ENCODE peak calls at places on chromosomes 11 and 22, in nine cellular contexts. M, D, N, L, Z, A, S, T and Y are unnamed samples.
A peak's percentile ranks its signal among the peaks of the same experiment; 100 is the strongest.

GRCh38 chr11:16964501-16964900 is 49.7 kb downstream of the PLEKHA7 start:
- DNase-seq in A (no peak), S (no peak), M (no peak), N (no peak), D (no peak), Z (no peak), T (no peak), L (no peak), Y (no peak)

GRCh38 chr11:12482839-12483238 is 105.5 kb downstream of the PARVA start:
- DNase-seq in T (no peak), A (no peak), D (no peak), M (no peak), S (no peak), N (no peak), L (no peak), Z (no peak), Y (no peak)

GRCh38 chr22:50302041-50302541 is 5.4 kb downstream of the PLXNB2 start:
- DNase-seq in M (no peak), L (peak; percentile 24), S (no peak), T (no peak), A (no peak), D (peak; percentile 58), N (peak; percentile 17), Z (no peak), Y (no peak)

GRCh38 chr11:6962141-6962540 is 35.9 kb downstream of the ZNF215 start:
- DNase-seq in M (no peak), Z (no peak), N (peak; percentile 23), L (no peak), A (no peak), S (no peak), T (no peak), D (no peak), Y (no peak)

GRCh38 chr22:38415561-38416321 is 39.3 kb downstream of the KCNJ4 start:
- DNase-seq in S (no peak), A (no peak), T (peak; percentile 16), N (no peak), L (no peak), M (no peak), D (peak; percentile 19), Z (no peak), Y (peak; percentile 80)

GRCh38 chr11:43376594-43376993 is 17.9 kb downstream of the TTC17 start:
- DNase-seq in M (no peak), T (peak; percentile 81), N (peak; percentile 90), S (no peak), L (peak; percentile 67), Z (peak; percentile 23), D (no peak), A (peak; percentile 59), Y (no peak)

GRCh38 chr11:92834296-92835020 is 135.0 kb upstream of the MTNR1B start:
- DNase-seq in S (no peak), M (no peak), A (no peak), N (no peak), Z (no peak), L (no peak), D (no peak), T (no peak), Y (no peak)

GRCh38 chr11:80054582-80055165 is 613.8 kb upstream of the TENM4 start:
- DNase-seq in N (no peak), S (no peak), T (no peak), A (no peak), M (no peak), D (no peak), L (no peak), Z (no peak), Y (no peak)

GRCh38 chr11:35082322-35083180 is 56.4 kb upstream of the CD44 start:
- DNase-seq in M (peak; percentile 77), T (peak; percentile 85), A (no peak), N (peak; percentile 83), D (peak; percentile 51), S (peak; percentile 15), Z (no peak), L (peak; percentile 89), Y (peak; percentile 92)

GRCh38 chr11:134581966-134582787 is 170.1 kb upstream of the B3GAT1 start:
- DNase-seq in M (no peak), D (no peak), A (no peak), T (no peak), S (no peak), Z (no peak), N (no peak), L (no peak), Y (peak; percentile 25)

GRCh38 chr22:43393132-43393844 is 18.5 kb upstream of the MPPED1 start:
- DNase-seq in N (no peak), S (no peak), Z (no peak), M (no peak), A (no peak), L (no peak), T (no peak), D (no peak), Y (no peak)

GRCh38 chr11:80165763-80166162 is 724.9 kb upstream of the TENM4 start:
- DNase-seq in T (no peak), N (peak; percentile 25), A (no peak), L (peak; percentile 49), D (no peak), Z (no peak), M (no peak), S (no peak), Y (no peak)

GRCh38 chr11:69691449-69691848 is 12.4 kb downstream of the FGF19 start:
- DNase-seq in D (no peak), M (no peak), L (peak; percentile 48), N (peak; percentile 53), A (no peak), T (peak; percentile 50), S (no peak), Z (no peak), Y (no peak)

GRCh38 chr11:102073253-102073652 is 26.0 kb downstream of the CFAP300 start:
- DNase-seq in S (no peak), L (no peak), D (no peak), T (no peak), N (no peak), M (no peak), Z (no peak), A (no peak), Y (no peak)

GRCh38 chr11:120168960-120169681 is 31.2 kb upstream of the TRIM29 start:
- DNase-seq in T (peak; percentile 58), D (peak; percentile 75), N (peak; percentile 45), Z (no peak), S (peak; percentile 89), L (peak; percentile 34), A (no peak), M (peak; percentile 84), Y (peak; percentile 83)
- TF ChIP-seq CTCF in T (peak; percentile 41), D (no peak), N (peak; percentile 83), Z (peak; percentile 39), S (peak; percentile 91), L (peak; percentile 45), A (peak; percentile 62), M (peak; percentile 81), Y (peak; percentile 100)

DNA sequence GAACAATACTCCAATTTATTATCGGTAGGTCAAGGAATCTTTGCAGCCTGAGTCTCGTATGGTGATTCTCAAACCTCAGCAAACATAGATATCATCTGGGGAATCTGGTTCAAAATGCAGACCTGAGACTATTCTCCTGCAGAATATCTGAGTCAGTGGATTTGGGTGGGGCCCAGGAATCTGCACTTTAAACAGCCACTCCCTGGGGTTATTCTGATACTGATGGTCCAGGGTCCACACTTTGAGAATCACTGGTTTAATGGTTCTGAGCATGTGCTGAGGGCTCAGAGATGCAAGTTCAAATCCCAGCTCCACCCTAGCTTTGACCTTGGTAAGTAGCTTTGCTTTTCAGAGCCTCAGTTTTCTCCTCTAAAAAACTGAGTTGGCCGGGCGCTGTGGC is 53.5 kb upstream of the GRK3 start:
- DNase-seq in S (no peak), L (no peak), N (no peak), A (no peak), M (no peak), T (no peak), Z (no peak), D (no peak), Y (no peak)
- TF ChIP-seq CTCF in S (no peak), L (no peak), N (no peak), A (no peak), M (no peak), T (no peak), Z (no peak), D (no peak), Y (no peak)

GRCh38 chr11:61737131-61737530 is 15.3 kb upstream of the MYRF start:
- DNase-seq in N (no peak), A (no peak), T (no peak), S (no peak), M (no peak), D (no peak), L (no peak), Z (no peak), Y (no peak)
- TF ChIP-seq CTCF in N (no peak), A (no peak), T (no peak), S (no peak), M (no peak), D (no peak), L (no peak), Z (no peak), Y (no peak)

GRCh38 chr11:90476442-90477007 is 253.7 kb upstream of the CHORDC1 start:
- DNase-seq in Z (no peak), M (peak; percentile 16), D (peak; percentile 37), L (no peak), N (peak; percentile 0), S (peak; percentile 16), T (peak; percentile 59), A (no peak), Y (no peak)
- TF ChIP-seq CTCF in Z (no peak), M (peak; percentile 59), D (no peak), L (no peak), N (peak; percentile 10), S (peak; percentile 51), T (peak; percentile 45), A (no peak), Y (peak; percentile 73)